ENCODE peak calls at places on chromosomes 5 and 9, in four cellular contexts. W, U, P and X are unnamed samples.

GRCh38 chr5:93637697-93638096 is 54.7 kb downstream of the NR2F1 start:
- DNase-seq in W (no peak), P (no peak), U (no peak), X (no peak)

GRCh38 chr5:21919417-21920022 is 933.6 kb downstream of the CDH12 start:
- DNase-seq in P (no peak), W (peak; percentile 57), U (peak; percentile 16), X (peak; percentile 15)

GRCh38 chr5:71887680-71888079 is 168.6 kb downstream of the CARTPT start:
- DNase-seq in U (peak; percentile 70), P (no peak), W (peak; percentile 86), X (peak; percentile 24)

GRCh38 chr9:131366745-131367401 is 27.0 kb upstream of the PRRC2B start:
- DNase-seq in P (no peak), W (peak; percentile 83), U (peak; percentile 19), X (peak; percentile 72)

GRCh38 chr9:33415152-33416038 is 13.0 kb upstream of the AQP7 start:
- DNase-seq in U (peak; percentile 80), W (peak; percentile 53), P (no peak), X (peak; percentile 81)

GRCh38 chr9:69062195-69062594 is 26.6 kb downstream of the FXN start:
- DNase-seq in P (no peak), W (no peak), U (no peak), X (no peak)

GRCh38 chr5:180154821-180155220 is 54.2 kb downstream of the RASGEF1C start:
- DNase-seq in W (no peak), U (no peak), P (no peak), X (no peak)

GRCh38 chr9:120434532-120434931 is 145.4 kb downstream of the CDK5RAP2 start:
- DNase-seq in U (no peak), W (no peak), P (no peak), X (no peak)

GRCh38 chr5:175464414-175465233 is 13.7 kb upstream of the SFXN1 start:
- DNase-seq in W (peak; percentile 70), U (peak; percentile 59), P (no peak), X (peak; percentile 57)

GRCh38 chr5:168612996-168613395 is 33.8 kb upstream of the PANK3 start:
- DNase-seq in U (no peak), P (no peak), W (no peak), X (no peak)

GRCh38 chr9:130378875-130379648 is 65.7 kb upstream of the ASS1 start:
- DNase-seq in U (no peak), W (no peak), P (no peak), X (no peak)

GRCh38 chr9:29873579-29873978 is 2300.3 kb upstream of the C9orf72 start:
- DNase-seq in W (no peak), P (no peak), U (no peak), X (no peak)

GRCh38 chr9:37104183-37104889 is 16.0 kb upstream of the ZCCHC7 start:
- DNase-seq in P (no peak), U (peak; percentile 14), W (peak; percentile 21), X (no peak)